ENCODE peak calls at places on chromosomes 3 and 15, in ten cellular contexts. B is C1 segment of cervical spinal cord; L is heart left ventricle; D is upper lobe of right lung; N is SK-N-SH; X is stimulated activated CD8-positive, alpha-beta memory T cell treated with anti-CD3 and anti-CD28 coated beads, Interleukin-4, amount 100 ng/mL, for 1 hour; P is NK-92 treated with Interleukin-12 subunit alpha and Interleukin-12 subunit beta, amount 100 ng/mL, for 24 hours; O is aorta; M is GM12865; R is NCI-H524. U is an unnamed sample.

GRCh38 chr3:15634671-15635661 is 33.4 kb downstream of the BTD start:
- DNase-seq in B (no peak), L (no peak), D (no peak), N (peak), X (no peak), P (no peak), O (no peak), M (no peak), R (no peak), U (no peak)

GRCh38 chr15:25933456-25934158 is 70.5 kb upstream of the ATP10A start:
- DNase-seq in B (no peak), L (peak), D (peak), N (peak), X (peak), P (no peak), O (peak), M (peak), R (peak), U (peak)

GRCh38 chr15:71011503-71012155 is 103.6 kb upstream of the THSD4 start:
- DNase-seq in B (no peak), L (no peak), D (no peak), N (peak), X (no peak), P (no peak), O (no peak), M (peak), R (peak), U (no peak)

GRCh38 chr15:44385344-44385942 is 42.0 kb upstream of the CTDSPL2 start:
- DNase-seq in B (no peak), L (no peak), D (no peak), N (no peak), X (no peak), P (no peak), O (no peak), M (peak), R (no peak), U (no peak)

GRCh38 chr15:59545573-59545972 is 66.0 kb upstream of the GCNT3 start:
- DNase-seq in B (no peak), L (no peak), D (no peak), N (no peak), X (no peak), P (no peak), O (no peak), M (no peak), R (peak), U (no peak)

GRCh38 chr3:181239456-181239855 is 249.9 kb upstream of the DNAJC19 start:
- DNase-seq in B (no peak), L (no peak), D (no peak), N (peak), X (no peak), P (no peak), O (no peak), M (no peak), R (peak), U (no peak)

GRCh38 chr3:49967307-49967706 is 27.4 kb downstream of the RBM6 start:
- DNase-seq in B (no peak), L (no peak), D (no peak), N (no peak), X (no peak), P (no peak), O (no peak), M (no peak), R (no peak), U (no peak)

GRCh38 chr3:139117136-139117675 is 72.5 kb upstream of the PRR23C start:
- DNase-seq in B (no peak), L (no peak), D (no peak), N (no peak), X (no peak), P (no peak), O (no peak), M (no peak), R (no peak), U (no peak)

GRCh38 chr3:70753572-70753971 is 441.1 kb upstream of the MDFIC2 start:
- DNase-seq in B (no peak), L (no peak), D (no peak), N (no peak), X (no peak), P (no peak), O (no peak), M (no peak), R (no peak), U (no peak)

GRCh38 chr3:45688194-45688881 is 858 bp upstream of the SACM1L start:
- DNase-seq in B (no peak), L (no peak), D (no peak), N (peak), X (no peak), P (peak), O (peak), M (peak), R (peak), U (peak)

GRCh38 chr3:153331676-153332075 is 169.7 kb downstream of the RAP2B start:
- DNase-seq in B (no peak), L (no peak), D (no peak), N (no peak), X (no peak), P (no peak), O (no peak), M (no peak), R (no peak), U (no peak)

GRCh38 chr3:67516496-67516895 is 137.9 kb downstream of the SUCLG2 start:
- DNase-seq in B (no peak), L (no peak), D (no peak), N (no peak), X (no peak), P (no peak), O (no peak), M (no peak), R (no peak), U (no peak)

GRCh38 chr3:122247825-122248185 is 64.3 kb downstream of the CASR start:
- DNase-seq in B (peak), L (no peak), D (no peak), N (no peak), X (no peak), P (no peak), O (no peak), M (peak), R (no peak), U (no peak)

GRCh38 chr3:65093641-65094040 is 405.8 kb upstream of the ADAMTS9 start:
- DNase-seq in B (no peak), L (no peak), D (no peak), N (peak), X (no peak), P (no peak), O (no peak), M (no peak), R (no peak), U (no peak)

GRCh38 chr3:81395739-81396138 is 365.7 kb downstream of the GBE1 start:
- DNase-seq in B (peak), L (no peak), D (no peak), N (peak), X (no peak), P (no peak), O (no peak), M (peak), R (peak), U (no peak)

GRCh38 chr3:131163-131889 is 65.2 kb upstream of the CHL1 start:
- DNase-seq in B (no peak), L (peak), D (no peak), N (no peak), X (no peak), P (no peak), O (no peak), M (no peak), R (peak), U (no peak)

GRCh38 chr3:5198986-5199731 is 11.7 kb downstream of the EDEM1 start:
- DNase-seq in B (no peak), L (no peak), D (no peak), N (no peak), X (no peak), P (no peak), O (no peak), M (peak), R (no peak), U (no peak)

GRCh38 chr15:101004986-101005747 is 86.0 kb downstream of the LRRK1 start:
- DNase-seq in B (no peak), L (no peak), D (no peak), N (no peak), X (no peak), P (no peak), O (no peak), M (no peak), R (no peak), U (no peak)

GRCh38 chr15:60237411-60237810 is 160.4 kb downstream of the ANXA2 start:
- DNase-seq in B (no peak), L (no peak), D (no peak), N (no peak), X (no peak), P (no peak), O (no peak), M (no peak), R (no peak), U (no peak)

GRCh38 chr15:51403072-51403878 is 61.8 kb downstream of the GLDN start:
- DNase-seq in B (no peak), L (no peak), D (no peak), N (peak), X (no peak), P (no peak), O (no peak), M (peak), R (peak), U (no peak)

GRCh38 chr3:141959921-141960554 is 83.6 kb downstream of the ATP1B3 start:
- DNase-seq in B (no peak), L (no peak), D (no peak), N (no peak), X (no peak), P (no peak), O (no peak), M (no peak), R (no peak), U (no peak)

GRCh38 chr3:47337656-47338055 is 43.2 kb upstream of the PTPN23 start:
- DNase-seq in B (no peak), L (no peak), D (no peak), N (no peak), X (no peak), P (no peak), O (no peak), M (no peak), R (no peak), U (no peak)

GRCh38 chr3:171976526-171976925 is 62.9 kb upstream of the FNDC3B start:
- DNase-seq in B (no peak), L (no peak), D (no peak), N (no peak), X (no peak), P (no peak), O (no peak), M (no peak), R (no peak), U (no peak)

GRCh38 chr15:63896336-63897115 is 62.8 kb upstream of the HERC1 start:
- DNase-seq in B (no peak), L (peak), D (peak), N (no peak), X (peak), P (peak), O (no peak), M (peak), R (no peak), U (no peak)

U was measured in substantia nigra.